ENCODE peak calls at places on chromosomes 4 and X, in four cellular contexts. M, H, Y and K are unnamed samples.

GRCh38 chr4:19580090-19580489 is 671.6 kb upstream of the SLIT2 start:
- DNase-seq in M (no peak), H (no peak), Y (no peak), K (no peak)

GRCh38 chr4:59838236-59838635 is 1361.9 kb upstream of the ADGRL3 start:
- DNase-seq in M (no peak), H (no peak), Y (no peak), K (no peak)

GRCh38 chrX:100674705-100675104 is 30.7 kb downstream of the SRPX2 start:
- DNase-seq in M (no peak), H (no peak), Y (peak), K (no peak)

GRCh38 chrX:31223817-31224216 is 152.0 kb upstream of the FTHL17 start:
- DNase-seq in M (no peak), H (no peak), Y (no peak), K (peak)

GRCh38 chr4:23921993-23922392 is 32.1 kb upstream of the PPARGC1A start:
- DNase-seq in M (no peak), H (no peak), Y (no peak), K (no peak)

GRCh38 chrX:119427024-119427794 is 28.1 kb downstream of the SLC25A43 start:
- DNase-seq in M (peak), H (peak), Y (peak), K (peak)

GRCh38 chrX:116318672-116319071 is 117.7 kb upstream of the SLC6A14 start:
- DNase-seq in M (no peak), H (no peak), Y (no peak), K (no peak)

GRCh38 chrX:83416273-83416672 is 91.8 kb upstream of the POU3F4 start:
- DNase-seq in M (peak), H (no peak), Y (no peak), K (no peak)

GRCh38 chr4:153039542-153040185 is 103.5 kb downstream of the FHDC1 start:
- DNase-seq in M (no peak), H (no peak), Y (no peak), K (no peak)

GRCh38 chr4:109434007-109434792 is 585 bp downstream of the SEC24B start:
- DNase-seq in M (peak), H (peak), Y (no peak), K (peak)

GRCh38 chrX:17414839-17415238 is 39.8 kb downstream of the NHS start:
- DNase-seq in M (no peak), H (no peak), Y (no peak), K (no peak)

GRCh38 chrX:110442631-110443030 is 84.0 kb downstream of the RTL9 start:
- DNase-seq in M (peak), H (no peak), Y (no peak), K (no peak)

GRCh38 chr4:140038031-140038533 is 115.9 kb downstream of the MAML3 start:
- DNase-seq in M (no peak), H (no peak), Y (no peak), K (no peak)

GRCh38 chr4:125321709-125322362 is 7.1 kb downstream of the FAT4 start:
- DNase-seq in M (no peak), H (no peak), Y (no peak), K (no peak)

GRCh38 chr4:177271091-177271490 is 38.6 kb upstream of the NEIL3 start:
- DNase-seq in M (no peak), H (no peak), Y (no peak), K (no peak)

GRCh38 chr4:112266823-112267222 is 18.9 kb downstream of the TIFA start:
- DNase-seq in M (peak), H (no peak), Y (no peak), K (no peak)

GRCh38 chr4:16875487-16875886 is 23.0 kb downstream of the LDB2 start:
- DNase-seq in M (no peak), H (no peak), Y (no peak), K (no peak)

GRCh38 chr4:153335665-153336064 is 8.8 kb upstream of the MND1 start:
- DNase-seq in M (no peak), H (no peak), Y (no peak), K (no peak)

GRCh38 chrX:129833153-129834004 is 10.3 kb downstream of the ZDHHC9 start:
- DNase-seq in M (no peak), H (no peak), Y (no peak), K (no peak)

GRCh38 chr4:8414377-8414776 is 26.1 kb downstream of the ACOX3 start:
- DNase-seq in M (no peak), H (peak), Y (no peak), K (no peak)

GRCh38 chr4:167034983-167035382 is 199.3 kb downstream of the SPOCK3 start:
- DNase-seq in M (no peak), H (no peak), Y (no peak), K (no peak)

GRCh38 chr4:141668200-141668599 is 31.8 kb downstream of the IL15 start:
- DNase-seq in M (no peak), H (no peak), Y (no peak), K (no peak)

DNA sequence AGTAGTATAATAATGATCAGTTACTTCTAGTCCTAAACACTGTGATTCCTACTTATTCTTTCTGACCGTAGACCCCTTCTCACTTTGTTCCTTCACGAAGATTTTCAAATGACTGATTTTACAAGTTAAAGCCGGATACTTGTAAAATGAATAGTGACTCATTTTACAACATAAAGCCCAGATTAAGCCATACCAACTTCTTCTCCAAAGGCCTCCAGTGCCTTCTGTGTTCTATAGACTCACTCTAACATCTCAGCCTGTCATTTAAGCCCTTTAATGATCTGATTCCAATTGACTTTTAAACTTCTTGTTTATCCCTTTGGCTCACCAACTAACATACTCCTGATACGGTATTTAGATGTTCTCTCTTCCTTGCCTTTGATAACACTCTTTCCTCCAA is 480.0 kb upstream of the HS3ST1 start:
- DNase-seq in M (no peak), H (no peak), Y (no peak), K (no peak)
- TF ChIP-seq CTCF in M (no peak), H (no peak), Y (no peak), K (no peak)

DNA sequence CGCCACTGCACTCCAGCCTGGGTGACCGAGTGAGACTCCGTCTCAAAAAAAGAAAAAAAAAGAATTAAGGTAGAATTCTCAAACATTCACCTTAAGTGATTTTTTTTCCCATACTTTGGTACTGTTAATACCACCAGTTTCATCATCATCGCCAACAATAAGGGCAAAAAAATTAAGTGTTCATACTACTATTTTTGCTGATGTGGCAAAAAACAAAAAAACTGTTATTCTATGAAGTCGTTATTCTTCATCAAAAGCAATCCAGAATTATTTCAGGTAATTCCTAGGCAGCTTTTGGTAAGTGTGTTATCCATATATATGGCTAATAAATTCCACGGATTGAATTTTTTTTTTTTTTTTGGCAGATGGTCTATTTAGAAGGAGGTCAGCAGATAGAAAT is 85.7 kb downstream of the KCNIP4 start:
- DNase-seq in M (no peak), H (no peak), Y (no peak), K (no peak)
- TF ChIP-seq CTCF in M (no peak), H (no peak), Y (no peak), K (no peak)

GRCh38 chr4:3449047-3449573 is 7.3 kb downstream of the HGFAC start:
- DNase-seq in M (no peak), H (no peak), Y (no peak), K (no peak)

GRCh38 chr4:3451956-3452355 is 10.2 kb downstream of the HGFAC start:
- DNase-seq in M (no peak), H (no peak), Y (no peak), K (no peak)

GRCh38 chr4:3450643-3451042 is 8.9 kb downstream of the HGFAC start:
- DNase-seq in M (no peak), H (no peak), Y (no peak), K (no peak)

GRCh38 chr4:3449574-3450534 is 8.1 kb downstream of the HGFAC start:
- DNase-seq in M (no peak), H (no peak), Y (no peak), K (no peak)

GRCh38 chr4:3452376-3452775 is 10.6 kb downstream of the HGFAC start:
- DNase-seq in M (no peak), H (no peak), Y (no peak), K (no peak)
- TF ChIP-seq CTCF in M (peak), H (no peak), Y (no peak), K (peak)

DNA sequence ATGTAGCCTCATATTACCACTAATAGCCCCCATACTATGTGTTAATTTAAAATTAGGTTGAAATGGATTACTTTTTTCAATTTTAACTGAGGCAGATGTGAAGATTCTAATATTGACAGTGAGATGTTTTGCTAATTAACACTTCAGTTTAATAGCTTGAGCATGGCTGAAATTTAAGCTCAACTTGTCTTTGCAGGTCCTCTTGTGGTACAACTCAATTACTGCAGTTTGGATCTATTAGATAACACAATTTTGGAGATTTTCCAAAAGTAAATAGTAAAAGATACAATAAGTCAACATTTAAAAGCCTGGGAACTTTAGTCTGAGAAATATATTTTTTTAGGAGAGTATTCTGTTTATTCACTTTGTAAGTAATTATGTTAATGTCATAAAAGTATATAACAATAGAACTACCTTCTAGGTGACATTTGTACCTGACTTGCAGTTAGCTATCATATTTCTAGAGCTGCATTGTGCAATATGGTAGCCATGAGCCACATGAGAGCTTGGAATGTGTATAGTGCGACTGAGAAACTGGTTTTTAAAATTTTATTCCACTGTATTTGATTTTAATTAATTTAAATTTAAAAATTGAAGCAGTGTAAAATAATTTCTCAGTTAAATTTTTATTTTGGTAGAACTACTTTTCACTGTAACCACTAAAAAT is 73.1 kb upstream of the FMR1 start:
- DNase-seq in M (no peak), H (no peak), Y (no peak), K (no peak)
- TF ChIP-seq CTCF in M (peak), H (peak), Y (peak), K (peak)

GRCh38 chr4:92060333-92060732 is 243.4 kb upstream of the GRID2 start:
- DNase-seq in M (no peak), H (no peak), Y (no peak), K (no peak)
- TF ChIP-seq CTCF in M (no peak), H (no peak), Y (no peak), K (no peak)